ENCODE peak calls at places on chromosome 5, in five cellular contexts. A is A549, B is HCT116, O is Calu3, K is heart left ventricle. Z is an unnamed sample.

GRCh38 chr5:42366051-42366450 is 57.2 kb upstream of the GHR start:
- DNase-seq in A (no peak), O (no peak), B (no peak), K (no peak), Z (no peak)

GRCh38 chr5:146794326-146795029 is 84.1 kb downstream of the PPP2R2B start:
- DNase-seq in K (no peak), O (no peak), A (no peak), B (no peak), Z (no peak)

GRCh38 chr5:4413996-4414395 is 726.1 kb upstream of the ADAMTS16 start:
- DNase-seq in A (no peak), B (no peak), O (no peak), K (no peak), Z (no peak)

GRCh38 chr5:87120518-87121314 is 147.0 kb upstream of the RASA1 start:
- DNase-seq in B (peak; percentile 85), O (peak; percentile 74), K (no peak), A (no peak), Z (no peak)

GRCh38 chr5:9558319-9558965 is 12.6 kb upstream of the SEMA5A start:
- DNase-seq in A (no peak), K (no peak), O (no peak), B (no peak), Z (no peak)

GRCh38 chr5:1537166-1538154 is 13.7 kb upstream of the LPCAT1 start:
- DNase-seq in A (no peak), O (no peak), K (peak; percentile 12), B (no peak), Z (no peak)

GRCh38 chr5:10306114-10306513 is 1.6 kb downstream of the CMBL start:
- DNase-seq in K (no peak), B (no peak), A (no peak), O (no peak), Z (no peak)

GRCh38 chr5:155024015-155024414 is 10.5 kb downstream of the KIF4B start:
- DNase-seq in O (no peak), B (no peak), A (no peak), K (no peak), Z (no peak)

GRCh38 chr5:32714836-32715235 is 3.7 kb downstream of the NPR3 start:
- DNase-seq in B (no peak), A (no peak), K (no peak), O (no peak), Z (no peak)

GRCh38 chr5:3607541-3608147 is 12.0 kb downstream of the IRX1 start:
- DNase-seq in K (no peak), B (no peak), A (no peak), O (no peak), Z (no peak)

GRCh38 chr5:35851282-35851681 is 5.4 kb upstream of the IL7R start:
- DNase-seq in O (no peak), B (no peak), K (no peak), A (no peak), Z (no peak)

GRCh38 chr5:92435781-92436180 is 1052.7 kb upstream of the ARRDC3 start:
- DNase-seq in B (no peak), A (no peak), O (no peak), K (no peak), Z (no peak)

GRCh38 chr5:171984748-171985419 is 21.6 kb downstream of the FBXW11 start:
- DNase-seq in O (no peak), B (no peak), K (no peak), A (no peak), Z (no peak)

GRCh38 chr5:58854396-58854795 is 271.5 kb downstream of the RAB3C start:
- DNase-seq in K (no peak), O (no peak), B (no peak), A (no peak), Z (no peak)

GRCh38 chr5:21391506-21391905 is 1403.5 kb upstream of the CDH18 start:
- DNase-seq in A (no peak), K (no peak), O (peak; percentile 13), B (no peak), Z (peak; percentile 6)

GRCh38 chr5:5886812-5887486 is 464.5 kb downstream of the ICE1 start:
- DNase-seq in O (peak; percentile 56), K (no peak), B (no peak), A (peak; percentile 63), Z (peak; percentile 47)

GRCh38 chr5:140224658-140225057 is 49.7 kb downstream of the CYSTM1 start:
- DNase-seq in K (no peak), O (no peak), B (no peak), A (no peak), Z (no peak)

GRCh38 chr5:91794856-91795548 is 411.9 kb upstream of the ARRDC3 start:
- DNase-seq in B (no peak), K (no peak), O (no peak), A (peak; percentile 8), Z (no peak)

GRCh38 chr5:2205596-2205995 is 322.9 kb upstream of the IRX4 start:
- DNase-seq in O (no peak), K (no peak), A (no peak), B (no peak), Z (no peak)

GRCh38 chr5:150070821-150071220 is 15.5 kb downstream of the CSF1R start:
- DNase-seq in A (no peak), O (no peak), B (no peak), K (peak; percentile 4), Z (no peak)

GRCh38 chr5:146751781-146752401 is 126.7 kb downstream of the PPP2R2B start:
- DNase-seq in A (no peak), K (no peak), B (no peak), O (no peak), Z (no peak)

GRCh38 chr5:36944607-36945225 is 68.1 kb downstream of the NIPBL start:
- DNase-seq in A (no peak), B (peak; percentile 51), O (no peak), K (no peak), Z (peak; percentile 76)

GRCh38 chr5:1409386-1410110 is 35.7 kb downstream of the SLC6A3 start:
- DNase-seq in B (no peak), O (peak; percentile 13), K (no peak), A (no peak), Z (peak; percentile 51)

GRCh38 chr5:113204525-113205161 is 228.0 kb downstream of the DCP2 start:
- DNase-seq in K (no peak), A (no peak), O (no peak), B (no peak), Z (no peak)

GRCh38 chr5:96175090-96175489 is 213.4 kb upstream of the ELL2 start:
- DNase-seq in B (peak; percentile 33), K (no peak), O (no peak), A (peak; percentile 28), Z (no peak)

GRCh38 chr5:138706655-138707480 is 46.4 kb upstream of the CTNNA1 start:
- DNase-seq in A (no peak), K (peak; percentile 25), O (no peak), B (no peak), Z (peak; percentile 42)

GRCh38 chr5:68374770-68375518 is 159.4 kb downstream of the PIK3R1 start:
- DNase-seq in O (no peak), A (no peak), B (no peak), K (no peak), Z (no peak)

GRCh38 chr5:53877243-53877642 is 316.8 kb downstream of the NDUFS4 start:
- DNase-seq in K (no peak), A (no peak), O (no peak), B (no peak), Z (no peak)

Z was measured in hepatocyte.